ENCODE peak calls at places on chromosomes 2 and 18, in eight cellular contexts. J is SK-N-MC, P is K562, K is sigmoid colon, N is HL-60, V is GM12891, F is spleen, Y is HepG2. A is an unnamed sample.

GRCh38 chr2:88866756-88867155 is 175.3 kb downstream of the RPIA start:
- DNase-seq in K (no peak), F (no peak), V (no peak), P (no peak), Y (no peak), J (no peak), N (no peak), A (no peak)

GRCh38 chr2:10517351-10518043 is 69.4 kb upstream of the ODC1 start:
- DNase-seq in Y (no peak), J (no peak), K (peak; percentile 25), P (no peak), N (no peak), F (peak; percentile 20), V (no peak), A (no peak)

GRCh38 chr18:11040823-11041712 is 108.3 kb downstream of the PIEZO2 start:
- DNase-seq in P (peak; percentile 41), K (no peak), N (peak; percentile 13), V (no peak), Y (peak; percentile 94), F (no peak), J (no peak), A (peak; percentile 83)

GRCh38 chr18:51537487-51537886 is 340.0 kb upstream of the MEX3C start:
- DNase-seq in Y (no peak), F (peak; percentile 74), K (no peak), N (no peak), V (no peak), J (no peak), P (no peak), A (peak; percentile 74)

GRCh38 chr18:23884712-23885375 is 129.7 kb upstream of the TTC39C start:
- DNase-seq in J (no peak), V (no peak), N (no peak), K (peak; percentile 72), P (no peak), Y (peak; percentile 12), F (no peak), A (peak; percentile 45)

GRCh38 chr2:156116113-156116512 is 216.4 kb downstream of the NR4A2 start:
- DNase-seq in N (no peak), Y (no peak), J (no peak), K (no peak), V (no peak), P (no peak), F (no peak), A (no peak)

GRCh38 chr2:127359520-127359919 is 28.3 kb downstream of the MAP3K2 start:
- DNase-seq in V (no peak), P (no peak), J (no peak), N (no peak), F (no peak), Y (no peak), K (no peak), A (peak; percentile 45)

GRCh38 chr2:180507028-180507427 is 473.4 kb upstream of the UBE2E3 start:
- DNase-seq in K (no peak), J (no peak), N (no peak), F (no peak), P (no peak), Y (no peak), V (no peak), A (no peak)

GRCh38 chr2:137826373-137827372 is 137.6 kb upstream of the HNMT start:
- DNase-seq in N (no peak), K (no peak), F (no peak), J (no peak), V (no peak), P (no peak), Y (no peak), A (no peak)

GRCh38 chr2:105545731-105546622 is 147.1 kb upstream of the FHL2 start:
- DNase-seq in Y (peak; percentile 67), P (peak; percentile 80), F (peak; percentile 84), V (no peak), K (no peak), J (peak; percentile 12), N (peak; percentile 8), A (peak; percentile 80)

GRCh38 chr2:179655627-179656026 is 205.8 kb downstream of the ZNF385B start:
- DNase-seq in P (no peak), F (no peak), N (no peak), K (no peak), Y (no peak), J (no peak), V (no peak), A (no peak)

GRCh38 chr2:26691140-26691539 is 1.4 kb upstream of the KCNK3 start:
- DNase-seq in N (no peak), P (no peak), F (no peak), Y (no peak), K (no peak), J (no peak), V (no peak), A (no peak)

GRCh38 chr2:26693287-26693849 is 846 bp downstream of the KCNK3 start:
- DNase-seq in P (no peak), J (no peak), V (no peak), K (no peak), N (no peak), Y (no peak), F (no peak), A (peak; percentile 44)

GRCh38 chr2:26691881-26692813 is at the start of gene KCNK3:
- DNase-seq in P (peak; percentile 86), V (peak; percentile 49), K (peak; percentile 89), N (no peak), F (no peak), J (no peak), Y (no peak), A (peak; percentile 83)

GRCh38 chr2:26694001-26694400 is 1.5 kb downstream of the KCNK3 start:
- DNase-seq in F (no peak), N (no peak), Y (no peak), J (no peak), P (no peak), V (no peak), K (no peak), A (no peak)

DNA sequence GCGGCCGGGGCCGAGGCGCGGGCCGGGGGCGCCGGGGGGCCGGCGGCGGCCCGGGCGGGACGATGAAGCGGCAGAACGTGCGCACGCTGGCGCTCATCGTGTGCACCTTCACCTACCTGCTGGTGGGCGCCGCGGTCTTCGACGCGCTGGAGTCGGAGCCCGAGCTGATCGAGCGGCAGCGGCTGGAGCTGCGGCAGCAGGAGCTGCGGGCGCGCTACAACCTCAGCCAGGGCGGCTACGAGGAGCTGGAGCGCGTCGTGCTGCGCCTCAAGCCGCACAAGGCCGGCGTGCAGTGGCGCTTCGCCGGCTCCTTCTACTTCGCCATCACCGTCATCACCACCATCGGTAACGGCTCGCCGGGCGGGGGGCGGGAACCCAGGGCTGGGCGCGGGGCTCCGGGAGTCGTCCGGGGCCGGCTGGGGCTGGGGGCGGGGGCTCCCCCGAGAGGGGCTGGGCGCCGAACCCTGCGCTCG is 328 bp downstream of the KCNK3 start:
- DNase-seq in K (no peak), F (no peak), J (no peak), N (no peak), V (no peak), Y (no peak), P (no peak), A (peak; percentile 79)
- TF ChIP-seq POLR2AphosphoS5 in K (no peak), F (no peak), J (no peak), N (no peak), V (no peak), Y (no peak), P (no peak), A (no peak)

GRCh38 chr2:40242315-40242714 is 209.6 kb downstream of the SLC8A1 start:
- DNase-seq in P (no peak), K (no peak), V (no peak), F (no peak), J (no peak), Y (no peak), N (no peak), A (peak; percentile 23)

GRCh38 chr2:40243581-40243980 is 208.3 kb downstream of the SLC8A1 start:
- DNase-seq in J (no peak), V (no peak), K (no peak), N (no peak), Y (no peak), F (no peak), P (no peak), A (no peak)

GRCh38 chr2:40244251-40245010 is 207.5 kb downstream of the SLC8A1 start:
- DNase-seq in Y (peak; percentile 37), N (peak; percentile 8), F (no peak), J (no peak), P (no peak), K (peak; percentile 77), V (peak; percentile 11), A (peak; percentile 85)

GRCh38 chr2:40240067-40240466 is 211.8 kb downstream of the SLC8A1 start:
- DNase-seq in P (no peak), V (no peak), J (no peak), F (no peak), Y (no peak), K (peak; percentile 96), N (no peak), A (no peak)
- TF ChIP-seq POLR2AphosphoS5 in P (no peak), V (no peak), J (no peak), F (no peak), Y (no peak), K (peak; percentile 64), N (no peak), A (no peak)

DNA sequence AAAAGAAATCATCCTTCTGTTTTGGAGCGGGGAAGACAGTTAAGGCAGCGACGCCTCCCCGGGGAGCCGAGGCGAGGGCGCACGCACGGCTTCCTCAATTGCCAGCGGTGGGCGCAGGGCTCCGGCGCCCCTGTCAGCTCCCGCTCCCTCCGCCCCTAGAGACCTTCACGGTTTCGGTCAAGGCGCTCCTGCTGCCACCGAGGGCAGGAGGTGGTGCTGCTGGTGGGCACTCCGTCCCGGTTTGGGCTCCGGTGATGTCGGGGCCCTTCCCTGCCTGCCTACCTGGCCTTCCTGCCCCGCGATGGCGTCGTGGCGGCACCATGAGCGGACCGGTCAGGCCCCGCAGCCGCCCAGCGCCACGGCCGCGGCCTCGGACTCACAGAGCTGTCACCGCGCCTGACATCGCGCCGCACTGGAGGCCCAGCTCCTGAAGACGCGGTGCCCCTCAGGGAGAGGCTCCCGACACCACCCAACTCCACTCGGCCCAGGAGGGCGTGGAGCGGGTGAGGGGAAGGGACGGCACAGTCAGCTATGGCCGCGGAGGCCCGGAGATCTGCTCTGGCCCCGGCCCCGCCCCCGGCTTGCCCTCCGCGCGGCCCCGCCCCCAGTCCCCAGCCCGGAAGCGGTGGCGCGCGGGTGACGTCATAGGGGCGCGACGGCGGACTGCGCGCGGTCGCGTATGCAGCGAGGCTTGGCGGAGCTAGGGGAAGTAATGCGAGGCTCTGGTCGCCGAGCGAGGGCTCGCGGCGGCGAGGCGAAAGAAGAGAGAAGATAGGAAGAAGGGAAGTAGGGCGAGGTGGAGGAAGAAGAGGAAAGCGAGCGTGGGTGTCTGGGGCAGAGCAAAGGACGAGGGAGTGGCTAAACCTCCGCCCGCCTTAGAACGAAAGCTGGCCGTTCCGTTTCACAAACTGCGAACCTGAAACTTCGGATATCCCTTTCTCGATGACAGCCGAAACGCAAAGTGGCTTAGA is at the start of gene SLC35F5:
- DNase-seq in K (peak; percentile 94), Y (peak; percentile 83), J (no peak), N (peak; percentile 83), F (peak; percentile 99), V (peak; percentile 66), P (peak; percentile 95), A (peak; percentile 92)
- TF ChIP-seq POLR2AphosphoS5 in K (peak; percentile 97), Y (peak; percentile 99), J (peak; percentile 97), N (peak; percentile 93), F (peak; percentile 100), V (peak; percentile 66), P (peak; percentile 96), A (peak; percentile 93)

DNA sequence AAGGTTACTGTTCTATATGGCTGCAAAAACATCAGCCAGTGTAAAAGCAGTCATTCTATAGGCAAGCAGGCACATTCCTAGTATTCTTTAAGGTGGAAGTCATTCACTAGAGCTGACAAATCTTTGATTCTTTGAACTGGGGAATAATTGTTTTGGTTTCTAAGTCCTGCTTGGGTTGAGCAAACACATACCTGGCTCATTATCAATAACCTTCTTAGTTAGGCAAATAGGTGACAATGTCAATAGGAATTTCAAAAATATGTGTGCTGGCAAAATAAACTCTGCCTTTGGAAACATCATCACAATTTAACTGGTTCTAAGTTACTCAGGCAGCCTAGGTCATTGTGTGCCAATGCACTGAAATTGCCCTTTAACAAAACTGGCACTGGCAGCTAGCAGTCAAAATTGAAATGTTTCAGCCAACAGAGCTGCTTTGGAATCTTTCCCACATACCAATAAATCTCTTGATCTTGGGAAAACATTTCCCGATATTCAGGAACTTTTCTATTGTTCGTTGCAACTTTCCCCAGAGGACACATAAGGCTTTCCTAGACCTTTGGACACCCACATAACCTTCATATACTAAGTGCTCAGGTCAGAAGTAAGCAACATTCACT is 402.0 kb upstream of the MMADHC start:
- DNase-seq in F (no peak), Y (peak; percentile 72), K (no peak), J (no peak), P (no peak), V (no peak), N (no peak), A (no peak)
- TF ChIP-seq POLR2AphosphoS5 in F (no peak), Y (no peak), K (no peak), J (no peak), P (no peak), V (no peak), N (no peak), A (no peak)

A was measured in GM23338.